ENCODE peak calls at places on chromosomes 2 and 18, in ten cellular contexts. One of them, this sample, is unnamed. For H3K4me1, the result is how much of the 10 kb centered on the place peaks cover.

GRCh38 chr2:222844323-222844722 is 16.5 kb upstream of the ACSL3 start:
- DNase-seq in ovary: no peak
- DNase-seq in endothelial cell of umbilical vein: peak
- DNase-seq in A549: peak
- DNase-seq in right lobe of liver: no peak
- DNase-seq in uterus: no peak
- DNase-seq in esophagus muscularis mucosa: no peak
- DNase-seq in body of pancreas: no peak
- DNase-seq in HCT116: peak
- DNase-seq in prostate gland: no peak
- DNase-seq in this sample: no peak

GRCh38 chr2:229431331-229431954 is 160.4 kb upstream of the PID1 start:
- DNase-seq in body of pancreas: no peak
- DNase-seq in HCT116: peak
- DNase-seq in prostate gland: no peak
- DNase-seq in uterus: no peak
- DNase-seq in esophagus muscularis mucosa: no peak
- DNase-seq in endothelial cell of umbilical vein: peak
- DNase-seq in ovary: no peak
- DNase-seq in right lobe of liver: no peak
- DNase-seq in A549: peak
- DNase-seq in this sample: no peak

GRCh38 chr2:235533616-235534385 is 40.0 kb downstream of the AGAP1 start:
- DNase-seq in esophagus muscularis mucosa: no peak
- DNase-seq in HCT116: no peak
- DNase-seq in body of pancreas: no peak
- DNase-seq in right lobe of liver: no peak
- DNase-seq in endothelial cell of umbilical vein: no peak
- DNase-seq in A549: no peak
- DNase-seq in prostate gland: no peak
- DNase-seq in uterus: no peak
- DNase-seq in ovary: peak
- DNase-seq in this sample: no peak

GRCh38 chr18:35775887-35776286 is 194.3 kb downstream of the GALNT1 start:
- DNase-seq in body of pancreas: no peak
- DNase-seq in prostate gland: no peak
- DNase-seq in endothelial cell of umbilical vein: peak
- DNase-seq in right lobe of liver: no peak
- DNase-seq in ovary: no peak
- DNase-seq in HCT116: no peak
- DNase-seq in esophagus muscularis mucosa: no peak
- DNase-seq in A549: no peak
- DNase-seq in uterus: no peak
- DNase-seq in this sample: no peak

GRCh38 chr2:16461672-16462071 is 204.0 kb downstream of the CYRIA start:
- DNase-seq in uterus: no peak
- DNase-seq in HCT116: no peak
- DNase-seq in A549: no peak
- DNase-seq in esophagus muscularis mucosa: no peak
- DNase-seq in prostate gland: no peak
- DNase-seq in body of pancreas: no peak
- DNase-seq in ovary: no peak
- DNase-seq in right lobe of liver: no peak
- DNase-seq in endothelial cell of umbilical vein: no peak
- DNase-seq in this sample: no peak

GRCh38 chr18:41096504-41096903 is 858.5 kb upstream of the PIK3C3 start:
- DNase-seq in prostate gland: no peak
- DNase-seq in right lobe of liver: no peak
- DNase-seq in uterus: no peak
- DNase-seq in endothelial cell of umbilical vein: peak
- DNase-seq in A549: no peak
- DNase-seq in HCT116: no peak
- DNase-seq in body of pancreas: no peak
- DNase-seq in ovary: no peak
- DNase-seq in esophagus muscularis mucosa: no peak
- DNase-seq in this sample: no peak

GRCh38 chr2:99698896-99699295 is 209.1 kb upstream of the REV1 start:
- DNase-seq in uterus: no peak
- DNase-seq in prostate gland: no peak
- DNase-seq in A549: no peak
- DNase-seq in body of pancreas: no peak
- DNase-seq in endothelial cell of umbilical vein: no peak
- DNase-seq in HCT116: no peak
- DNase-seq in esophagus muscularis mucosa: no peak
- DNase-seq in right lobe of liver: no peak
- DNase-seq in ovary: no peak
- DNase-seq in this sample: no peak

GRCh38 chr18:58788971-58789797 is 75.5 kb upstream of the ZNF532 start:
- DNase-seq in esophagus muscularis mucosa: no peak
- DNase-seq in uterus: no peak
- DNase-seq in prostate gland: peak
- DNase-seq in ovary: peak
- DNase-seq in right lobe of liver: peak
- DNase-seq in HCT116: no peak
- DNase-seq in body of pancreas: no peak
- DNase-seq in A549: peak
- DNase-seq in endothelial cell of umbilical vein: peak
- DNase-seq in this sample: peak

GRCh38 chr2:105883911-105884694 is 139.4 kb downstream of the NCK2 start:
- DNase-seq in endothelial cell of umbilical vein: no peak
- DNase-seq in ovary: no peak
- DNase-seq in uterus: no peak
- DNase-seq in body of pancreas: no peak
- DNase-seq in right lobe of liver: no peak
- DNase-seq in HCT116: no peak
- DNase-seq in prostate gland: no peak
- DNase-seq in esophagus muscularis mucosa: no peak
- DNase-seq in A549: no peak
- DNase-seq in this sample: no peak

GRCh38 chr2:105886680-105887079 is 142.0 kb downstream of the NCK2 start:
- DNase-seq in ovary: no peak
- DNase-seq in right lobe of liver: no peak
- DNase-seq in uterus: no peak
- DNase-seq in body of pancreas: no peak
- DNase-seq in A549: no peak
- DNase-seq in esophagus muscularis mucosa: no peak
- DNase-seq in endothelial cell of umbilical vein: no peak
- DNase-seq in prostate gland: no peak
- DNase-seq in HCT116: no peak
- DNase-seq in this sample: no peak

GRCh38 chr2:105887246-105887645 is 142.5 kb downstream of the NCK2 start:
- DNase-seq in endothelial cell of umbilical vein: no peak
- DNase-seq in body of pancreas: no peak
- DNase-seq in ovary: no peak
- DNase-seq in A549: no peak
- DNase-seq in esophagus muscularis mucosa: no peak
- DNase-seq in uterus: no peak
- DNase-seq in right lobe of liver: no peak
- DNase-seq in prostate gland: no peak
- DNase-seq in HCT116: no peak
- DNase-seq in this sample: no peak

GRCh38 chr2:105885456-105885855 is 140.7 kb downstream of the NCK2 start:
- DNase-seq in HCT116: no peak
- DNase-seq in body of pancreas: no peak
- DNase-seq in uterus: no peak
- DNase-seq in esophagus muscularis mucosa: no peak
- DNase-seq in ovary: no peak
- DNase-seq in prostate gland: no peak
- DNase-seq in A549: no peak
- DNase-seq in endothelial cell of umbilical vein: no peak
- DNase-seq in right lobe of liver: no peak
- DNase-seq in this sample: no peak

DNA sequence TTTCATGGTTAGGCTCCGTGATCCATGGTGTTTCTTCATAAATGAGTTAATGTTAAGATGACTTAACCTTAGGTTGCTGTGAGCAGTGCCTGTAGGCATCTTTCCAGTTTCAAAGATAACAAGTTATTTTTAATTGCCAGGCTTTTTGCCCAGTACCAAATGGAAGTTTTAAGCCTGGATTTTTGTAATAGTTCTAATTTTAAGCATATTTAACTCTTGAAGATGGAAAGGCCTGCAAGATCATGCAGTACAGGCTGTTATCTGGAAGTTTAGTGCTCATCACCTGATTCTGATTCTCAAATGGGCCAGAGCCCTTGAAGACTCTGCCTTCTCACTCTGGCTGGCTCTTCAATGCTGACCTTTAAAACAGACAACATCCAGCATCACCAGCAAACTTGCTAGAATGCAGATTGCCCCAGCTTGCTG is 141.3 kb downstream of the NCK2 start:
- DNase-seq in A549: no peak
- DNase-seq in ovary: no peak
- DNase-seq in prostate gland: no peak
- DNase-seq in right lobe of liver: no peak
- DNase-seq in esophagus muscularis mucosa: no peak
- DNase-seq in endothelial cell of umbilical vein: no peak
- DNase-seq in body of pancreas: no peak
- DNase-seq in HCT116: no peak
- DNase-seq in uterus: no peak
- DNase-seq in this sample: no peak
- H3K4me1 ChIP-seq in A549: under half
- H3K4me1 ChIP-seq in ovary: under half
- H3K4me1 ChIP-seq in prostate gland: under half
- H3K4me1 ChIP-seq in right lobe of liver: under half
- H3K4me1 ChIP-seq in esophagus muscularis mucosa: under half
- H3K4me1 ChIP-seq in endothelial cell of umbilical vein: under half
- H3K4me1 ChIP-seq in body of pancreas: under half
- H3K4me1 ChIP-seq in HCT116: under half
- H3K4me1 ChIP-seq in uterus: under half
- H3K4me1 ChIP-seq in this sample: under half

DNA sequence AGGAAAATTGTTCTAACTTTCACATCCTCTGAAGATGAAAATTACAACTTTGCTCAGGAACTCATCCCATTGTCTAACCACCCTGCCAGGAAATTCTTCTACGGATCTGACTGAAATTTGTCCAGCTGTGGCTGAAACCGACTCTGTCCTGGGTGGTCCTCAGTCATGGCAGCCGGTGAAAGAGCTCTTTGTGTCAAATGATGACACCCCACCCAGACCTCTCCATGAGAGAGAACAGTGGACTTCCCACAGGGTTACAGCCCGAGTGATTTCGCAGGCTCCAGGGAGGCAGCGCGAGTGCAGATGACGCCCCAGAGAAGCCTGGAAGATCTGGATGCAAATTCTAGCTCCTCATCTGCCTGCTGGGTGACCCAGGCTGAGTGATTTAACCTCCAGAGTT is 65.1 kb upstream of the TRIB2 start:
- DNase-seq in A549: no peak
- DNase-seq in ovary: no peak
- DNase-seq in body of pancreas: no peak
- DNase-seq in endothelial cell of umbilical vein: no peak
- DNase-seq in prostate gland: no peak
- DNase-seq in esophagus muscularis mucosa: no peak
- DNase-seq in uterus: no peak
- DNase-seq in HCT116: no peak
- DNase-seq in right lobe of liver: no peak
- DNase-seq in this sample: no peak
- H3K27ac ChIP-seq in A549: no peak
- H3K27ac ChIP-seq in ovary: no peak
- H3K27ac ChIP-seq in body of pancreas: no peak
- H3K27ac ChIP-seq in endothelial cell of umbilical vein: no peak
- H3K27ac ChIP-seq in prostate gland: no peak
- H3K27ac ChIP-seq in esophagus muscularis mucosa: no peak
- H3K27ac ChIP-seq in uterus: no peak
- H3K27ac ChIP-seq in HCT116: no peak
- H3K27ac ChIP-seq in right lobe of liver: no peak
- H3K27ac ChIP-seq in this sample: no peak

GRCh38 chr2:179139506-179139905 is 89.6 kb upstream of the CCDC141 start:
- DNase-seq in A549: no peak
- DNase-seq in ovary: no peak
- DNase-seq in esophagus muscularis mucosa: no peak
- DNase-seq in prostate gland: no peak
- DNase-seq in endothelial cell of umbilical vein: no peak
- DNase-seq in uterus: no peak
- DNase-seq in body of pancreas: no peak
- DNase-seq in right lobe of liver: no peak
- DNase-seq in HCT116: no peak
- DNase-seq in this sample: no peak
- TF ChIP-seq POLR2A in A549: no peak
- TF ChIP-seq POLR2A in ovary: no peak
- TF ChIP-seq POLR2A in esophagus muscularis mucosa: no peak
- TF ChIP-seq POLR2A in prostate gland: no peak
- TF ChIP-seq POLR2A in endothelial cell of umbilical vein: no peak
- TF ChIP-seq POLR2A in uterus: no peak
- TF ChIP-seq POLR2A in body of pancreas: no peak
- TF ChIP-seq POLR2A in right lobe of liver: no peak
- TF ChIP-seq POLR2A in HCT116: no peak
- TF ChIP-seq POLR2A in this sample: no peak

DNA sequence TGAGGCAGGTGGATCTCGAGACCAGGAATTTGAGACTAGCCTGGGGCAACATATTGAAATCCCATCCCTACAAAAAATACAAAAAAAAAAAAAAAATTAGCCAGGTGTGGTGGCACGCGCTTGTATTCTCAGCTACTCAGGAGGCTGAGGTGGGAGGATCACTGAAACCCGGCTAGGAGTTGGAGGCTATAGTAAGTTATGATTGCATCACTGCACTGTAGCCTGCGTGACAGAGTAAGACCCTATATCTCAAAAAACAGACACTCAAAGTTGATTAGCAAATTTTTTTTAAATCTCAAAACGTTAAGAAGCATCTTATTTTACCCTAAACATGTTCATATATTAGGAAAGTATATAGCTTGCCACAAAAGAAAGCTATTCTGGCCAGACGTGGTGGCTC is 7.6 kb downstream of the RAB1A start:
- DNase-seq in right lobe of liver: no peak
- DNase-seq in body of pancreas: no peak
- DNase-seq in A549: no peak
- DNase-seq in uterus: no peak
- DNase-seq in ovary: no peak
- DNase-seq in esophagus muscularis mucosa: no peak
- DNase-seq in prostate gland: no peak
- DNase-seq in endothelial cell of umbilical vein: no peak
- DNase-seq in HCT116: no peak
- DNase-seq in this sample: no peak
- H3K4me1 ChIP-seq in right lobe of liver: under half
- H3K4me1 ChIP-seq in body of pancreas: half or more
- H3K4me1 ChIP-seq in A549: under half
- H3K4me1 ChIP-seq in uterus: under half
- H3K4me1 ChIP-seq in ovary: under half
- H3K4me1 ChIP-seq in esophagus muscularis mucosa: half or more
- H3K4me1 ChIP-seq in prostate gland: under half
- H3K4me1 ChIP-seq in endothelial cell of umbilical vein: under half
- H3K4me1 ChIP-seq in HCT116: under half
- H3K4me1 ChIP-seq in this sample: half or more

This sample was measured in tibial nerve.